ENCODE peak calls at places on chromosomes 2 and 18, in seven cellular contexts. One of them, this sample, is unnamed.

GRCh38 chr2:180663016-180663471 is 317.4 kb upstream of the UBE2E3 start:
- DNase-seq in coronary artery: no peak
- DNase-seq in naive thymus-derived CD8-positive, alpha-beta T cell: no peak
- DNase-seq in H4: peak
- DNase-seq in Calu3: no peak
- DNase-seq in stimulated activated CD4-positive, alpha-beta T cell treated with anti-CD3 and anti-CD28 coated beads, Interleukin-2, amount 100 ng/mL, for 48 hours: no peak
- DNase-seq in OCI-M1: peak
- DNase-seq in this sample: no peak

GRCh38 chr2:102983786-102984185 is 222.0 kb downstream of the TMEM182 start:
- DNase-seq in coronary artery: no peak
- DNase-seq in naive thymus-derived CD8-positive, alpha-beta T cell: no peak
- DNase-seq in H4: no peak
- DNase-seq in Calu3: no peak
- DNase-seq in stimulated activated CD4-positive, alpha-beta T cell treated with anti-CD3 and anti-CD28 coated beads, Interleukin-2, amount 100 ng/mL, for 48 hours: no peak
- DNase-seq in OCI-M1: no peak
- DNase-seq in this sample: no peak

GRCh38 chr2:54538537-54538936 is 82.4 kb downstream of the SPTBN1 start:
- DNase-seq in coronary artery: no peak
- DNase-seq in naive thymus-derived CD8-positive, alpha-beta T cell: no peak
- DNase-seq in H4: no peak
- DNase-seq in Calu3: no peak
- DNase-seq in stimulated activated CD4-positive, alpha-beta T cell treated with anti-CD3 and anti-CD28 coated beads, Interleukin-2, amount 100 ng/mL, for 48 hours: no peak
- DNase-seq in OCI-M1: no peak
- DNase-seq in this sample: no peak

GRCh38 chr2:110771549-110772382 is 39.4 kb downstream of the ACOXL start:
- DNase-seq in coronary artery: no peak
- DNase-seq in naive thymus-derived CD8-positive, alpha-beta T cell: no peak
- DNase-seq in H4: no peak
- DNase-seq in Calu3: no peak
- DNase-seq in stimulated activated CD4-positive, alpha-beta T cell treated with anti-CD3 and anti-CD28 coated beads, Interleukin-2, amount 100 ng/mL, for 48 hours: no peak
- DNase-seq in OCI-M1: no peak
- DNase-seq in this sample: no peak

GRCh38 chr2:64972856-64973255 is 16.3 kb upstream of the SLC1A4 start:
- DNase-seq in coronary artery: no peak
- DNase-seq in naive thymus-derived CD8-positive, alpha-beta T cell: no peak
- DNase-seq in H4: no peak
- DNase-seq in Calu3: no peak
- DNase-seq in stimulated activated CD4-positive, alpha-beta T cell treated with anti-CD3 and anti-CD28 coated beads, Interleukin-2, amount 100 ng/mL, for 48 hours: no peak
- DNase-seq in OCI-M1: no peak
- DNase-seq in this sample: peak

GRCh38 chr2:48026865-48027264 is 120.6 kb upstream of the FBXO11 start:
- DNase-seq in coronary artery: no peak
- DNase-seq in naive thymus-derived CD8-positive, alpha-beta T cell: no peak
- DNase-seq in H4: no peak
- DNase-seq in Calu3: no peak
- DNase-seq in stimulated activated CD4-positive, alpha-beta T cell treated with anti-CD3 and anti-CD28 coated beads, Interleukin-2, amount 100 ng/mL, for 48 hours: no peak
- DNase-seq in OCI-M1: no peak
- DNase-seq in this sample: no peak

GRCh38 chr2:173235947-173236803 is 118.5 kb upstream of the CDCA7 start:
- DNase-seq in coronary artery: no peak
- DNase-seq in naive thymus-derived CD8-positive, alpha-beta T cell: no peak
- DNase-seq in H4: no peak
- DNase-seq in Calu3: no peak
- DNase-seq in stimulated activated CD4-positive, alpha-beta T cell treated with anti-CD3 and anti-CD28 coated beads, Interleukin-2, amount 100 ng/mL, for 48 hours: no peak
- DNase-seq in OCI-M1: no peak
- DNase-seq in this sample: no peak

GRCh38 chr2:9950521-9951271 is 797 bp upstream of the GRHL1 start:
- DNase-seq in coronary artery: no peak
- DNase-seq in naive thymus-derived CD8-positive, alpha-beta T cell: peak
- DNase-seq in H4: no peak
- DNase-seq in Calu3: peak
- DNase-seq in stimulated activated CD4-positive, alpha-beta T cell treated with anti-CD3 and anti-CD28 coated beads, Interleukin-2, amount 100 ng/mL, for 48 hours: peak
- DNase-seq in OCI-M1: no peak
- DNase-seq in this sample: peak

GRCh38 chr2:199315299-199316179 is 142.2 kb downstream of the SATB2 start:
- DNase-seq in coronary artery: no peak
- DNase-seq in naive thymus-derived CD8-positive, alpha-beta T cell: no peak
- DNase-seq in H4: no peak
- DNase-seq in Calu3: peak
- DNase-seq in stimulated activated CD4-positive, alpha-beta T cell treated with anti-CD3 and anti-CD28 coated beads, Interleukin-2, amount 100 ng/mL, for 48 hours: no peak
- DNase-seq in OCI-M1: peak
- DNase-seq in this sample: peak

GRCh38 chr2:85398426-85399182 is 11.6 kb downstream of the CAPG start:
- DNase-seq in coronary artery: no peak
- DNase-seq in naive thymus-derived CD8-positive, alpha-beta T cell: no peak
- DNase-seq in H4: no peak
- DNase-seq in Calu3: no peak
- DNase-seq in stimulated activated CD4-positive, alpha-beta T cell treated with anti-CD3 and anti-CD28 coated beads, Interleukin-2, amount 100 ng/mL, for 48 hours: no peak
- DNase-seq in OCI-M1: no peak
- DNase-seq in this sample: no peak

GRCh38 chr2:168343586-168343985 is 96.2 kb upstream of the STK39 start:
- DNase-seq in coronary artery: no peak
- DNase-seq in naive thymus-derived CD8-positive, alpha-beta T cell: no peak
- DNase-seq in H4: no peak
- DNase-seq in Calu3: no peak
- DNase-seq in stimulated activated CD4-positive, alpha-beta T cell treated with anti-CD3 and anti-CD28 coated beads, Interleukin-2, amount 100 ng/mL, for 48 hours: no peak
- DNase-seq in OCI-M1: no peak
- DNase-seq in this sample: peak

GRCh38 chr2:102187191-102188150 is 648 bp downstream of the IL1RL2 start:
- DNase-seq in coronary artery: peak
- DNase-seq in naive thymus-derived CD8-positive, alpha-beta T cell: peak
- DNase-seq in H4: no peak
- DNase-seq in Calu3: no peak
- DNase-seq in stimulated activated CD4-positive, alpha-beta T cell treated with anti-CD3 and anti-CD28 coated beads, Interleukin-2, amount 100 ng/mL, for 48 hours: peak
- DNase-seq in OCI-M1: no peak
- DNase-seq in this sample: peak

GRCh38 chr2:9658972-9659371 is 28.2 kb upstream of the YWHAQ start:
- DNase-seq in coronary artery: no peak
- DNase-seq in naive thymus-derived CD8-positive, alpha-beta T cell: no peak
- DNase-seq in H4: peak
- DNase-seq in Calu3: no peak
- DNase-seq in stimulated activated CD4-positive, alpha-beta T cell treated with anti-CD3 and anti-CD28 coated beads, Interleukin-2, amount 100 ng/mL, for 48 hours: no peak
- DNase-seq in OCI-M1: no peak
- DNase-seq in this sample: peak

GRCh38 chr18:79374408-79375171 is 21.1 kb upstream of the NFATC1 start:
- DNase-seq in coronary artery: no peak
- DNase-seq in naive thymus-derived CD8-positive, alpha-beta T cell: no peak
- DNase-seq in H4: no peak
- DNase-seq in Calu3: no peak
- DNase-seq in stimulated activated CD4-positive, alpha-beta T cell treated with anti-CD3 and anti-CD28 coated beads, Interleukin-2, amount 100 ng/mL, for 48 hours: no peak
- DNase-seq in OCI-M1: no peak
- DNase-seq in this sample: no peak

GRCh38 chr2:37583402-37583801 is 88.0 kb downstream of the CDC42EP3 start:
- DNase-seq in coronary artery: no peak
- DNase-seq in naive thymus-derived CD8-positive, alpha-beta T cell: no peak
- DNase-seq in H4: no peak
- DNase-seq in Calu3: no peak
- DNase-seq in stimulated activated CD4-positive, alpha-beta T cell treated with anti-CD3 and anti-CD28 coated beads, Interleukin-2, amount 100 ng/mL, for 48 hours: no peak
- DNase-seq in OCI-M1: no peak
- DNase-seq in this sample: no peak

GRCh38 chr18:10314111-10314510 is 140.3 kb upstream of the APCDD1 start:
- DNase-seq in coronary artery: no peak
- DNase-seq in naive thymus-derived CD8-positive, alpha-beta T cell: no peak
- DNase-seq in H4: no peak
- DNase-seq in Calu3: no peak
- DNase-seq in stimulated activated CD4-positive, alpha-beta T cell treated with anti-CD3 and anti-CD28 coated beads, Interleukin-2, amount 100 ng/mL, for 48 hours: no peak
- DNase-seq in OCI-M1: no peak
- DNase-seq in this sample: no peak

GRCh38 chr18:48573632-48574293 is 34.9 kb downstream of the CTIF start:
- DNase-seq in coronary artery: no peak
- DNase-seq in naive thymus-derived CD8-positive, alpha-beta T cell: no peak
- DNase-seq in H4: no peak
- DNase-seq in Calu3: no peak
- DNase-seq in stimulated activated CD4-positive, alpha-beta T cell treated with anti-CD3 and anti-CD28 coated beads, Interleukin-2, amount 100 ng/mL, for 48 hours: no peak
- DNase-seq in OCI-M1: no peak
- DNase-seq in this sample: no peak

GRCh38 chr18:12276736-12277554 is 22.8 kb downstream of the CIDEA start:
- DNase-seq in coronary artery: no peak
- DNase-seq in naive thymus-derived CD8-positive, alpha-beta T cell: no peak
- DNase-seq in H4: no peak
- DNase-seq in Calu3: no peak
- DNase-seq in stimulated activated CD4-positive, alpha-beta T cell treated with anti-CD3 and anti-CD28 coated beads, Interleukin-2, amount 100 ng/mL, for 48 hours: no peak
- DNase-seq in OCI-M1: no peak
- DNase-seq in this sample: no peak

GRCh38 chr2:188668017-188668663 is 306.0 kb upstream of the COL3A1 start:
- DNase-seq in coronary artery: no peak
- DNase-seq in naive thymus-derived CD8-positive, alpha-beta T cell: no peak
- DNase-seq in H4: peak
- DNase-seq in Calu3: peak
- DNase-seq in stimulated activated CD4-positive, alpha-beta T cell treated with anti-CD3 and anti-CD28 coated beads, Interleukin-2, amount 100 ng/mL, for 48 hours: no peak
- DNase-seq in OCI-M1: peak
- DNase-seq in this sample: peak

GRCh38 chr2:113136828-113137775 is 9.7 kb downstream of the IL1RN start:
- DNase-seq in coronary artery: peak
- DNase-seq in naive thymus-derived CD8-positive, alpha-beta T cell: no peak
- DNase-seq in H4: peak
- DNase-seq in Calu3: peak
- DNase-seq in stimulated activated CD4-positive, alpha-beta T cell treated with anti-CD3 and anti-CD28 coated beads, Interleukin-2, amount 100 ng/mL, for 48 hours: peak
- DNase-seq in OCI-M1: peak
- DNase-seq in this sample: peak

GRCh38 chr2:175449616-175450015 is 268.1 kb upstream of the ATP5MC3 start:
- DNase-seq in coronary artery: no peak
- DNase-seq in naive thymus-derived CD8-positive, alpha-beta T cell: no peak
- DNase-seq in H4: no peak
- DNase-seq in Calu3: no peak
- DNase-seq in stimulated activated CD4-positive, alpha-beta T cell treated with anti-CD3 and anti-CD28 coated beads, Interleukin-2, amount 100 ng/mL, for 48 hours: no peak
- DNase-seq in OCI-M1: no peak
- DNase-seq in this sample: peak

GRCh38 chr2:188598551-188598950 is 306.9 kb downstream of the GULP1 start:
- DNase-seq in coronary artery: no peak
- DNase-seq in naive thymus-derived CD8-positive, alpha-beta T cell: no peak
- DNase-seq in H4: no peak
- DNase-seq in Calu3: peak
- DNase-seq in stimulated activated CD4-positive, alpha-beta T cell treated with anti-CD3 and anti-CD28 coated beads, Interleukin-2, amount 100 ng/mL, for 48 hours: no peak
- DNase-seq in OCI-M1: no peak
- DNase-seq in this sample: no peak

GRCh38 chr18:33838084-33838483 is 260.1 kb downstream of the ASXL3 start:
- DNase-seq in coronary artery: no peak
- DNase-seq in naive thymus-derived CD8-positive, alpha-beta T cell: no peak
- DNase-seq in H4: no peak
- DNase-seq in Calu3: no peak
- DNase-seq in stimulated activated CD4-positive, alpha-beta T cell treated with anti-CD3 and anti-CD28 coated beads, Interleukin-2, amount 100 ng/mL, for 48 hours: no peak
- DNase-seq in OCI-M1: no peak
- DNase-seq in this sample: no peak

GRCh38 chr18:77140439-77141109 is 8.0 kb upstream of the MBP start:
- DNase-seq in coronary artery: peak
- DNase-seq in naive thymus-derived CD8-positive, alpha-beta T cell: no peak
- DNase-seq in H4: no peak
- DNase-seq in Calu3: no peak
- DNase-seq in stimulated activated CD4-positive, alpha-beta T cell treated with anti-CD3 and anti-CD28 coated beads, Interleukin-2, amount 100 ng/mL, for 48 hours: no peak
- DNase-seq in OCI-M1: no peak
- DNase-seq in this sample: no peak

GRCh38 chr2:70553334-70553583 is 367 bp downstream of the TGFA start:
- DNase-seq in coronary artery: no peak
- DNase-seq in naive thymus-derived CD8-positive, alpha-beta T cell: no peak
- DNase-seq in H4: peak
- DNase-seq in Calu3: peak
- DNase-seq in stimulated activated CD4-positive, alpha-beta T cell treated with anti-CD3 and anti-CD28 coated beads, Interleukin-2, amount 100 ng/mL, for 48 hours: no peak
- DNase-seq in OCI-M1: no peak
- DNase-seq in this sample: peak

GRCh38 chr18:9453273-9453672 is 22.0 kb upstream of the RALBP1 start:
- DNase-seq in coronary artery: no peak
- DNase-seq in naive thymus-derived CD8-positive, alpha-beta T cell: no peak
- DNase-seq in H4: no peak
- DNase-seq in Calu3: no peak
- DNase-seq in stimulated activated CD4-positive, alpha-beta T cell treated with anti-CD3 and anti-CD28 coated beads, Interleukin-2, amount 100 ng/mL, for 48 hours: no peak
- DNase-seq in OCI-M1: peak
- DNase-seq in this sample: no peak

This sample was measured in Daoy.